ENCODE peak calls at places on chromosome 5, in five cellular contexts. D is dorsolateral prefrontal cortex, Z is breast epithelium, B is astrocyte of the spinal cord, U is lower leg skin. O is an unnamed sample.

GRCh38 chr5:14424011-14424685 is 157.4 kb upstream of the OTULINL start:
- DNase-seq in D (no peak), Z (no peak), B (peak), U (no peak), O (no peak)

GRCh38 chr5:61176631-61177030 is 14.4 kb upstream of the SMIM15 start:
- DNase-seq in D (no peak), Z (no peak), B (no peak), U (no peak), O (no peak)

GRCh38 chr5:116747881-116748280 is 173.3 kb upstream of the SEMA6A start:
- DNase-seq in D (no peak), Z (no peak), B (peak), U (no peak), O (no peak)

GRCh38 chr5:77430726-77431125 is 61.4 kb downstream of the WDR41 start:
- DNase-seq in D (no peak), Z (no peak), B (no peak), U (no peak), O (no peak)

GRCh38 chr5:132025403-132025971 is 14.0 kb upstream of the ACSL6 start:
- DNase-seq in D (no peak), Z (no peak), B (no peak), U (peak), O (no peak)

GRCh38 chr5:97151370-97151769 is 9.0 kb upstream of the LIX1 start:
- DNase-seq in D (no peak), Z (no peak), B (no peak), U (no peak), O (no peak)

GRCh38 chr5:126103872-126104271 is 319.3 kb upstream of the GRAMD2B start:
- DNase-seq in D (no peak), Z (no peak), B (no peak), U (no peak), O (no peak)

GRCh38 chr5:54259090-54259489 is 51.3 kb downstream of the ARL15 start:
- DNase-seq in D (no peak), Z (no peak), B (no peak), U (no peak), O (no peak)

GRCh38 chr5:79505138-79505537 is 8.8 kb downstream of the HOMER1 start:
- DNase-seq in D (no peak), Z (no peak), B (no peak), U (no peak), O (no peak)

GRCh38 chr5:107157811-107158210 is 512.9 kb downstream of the EFNA5 start:
- DNase-seq in D (no peak), Z (no peak), B (no peak), U (no peak), O (no peak)

GRCh38 chr5:156824800-156825199 is 25.3 kb upstream of the PPP1R2B start:
- DNase-seq in D (no peak), Z (no peak), B (peak), U (no peak), O (peak)

GRCh38 chr5:97209343-97209742 is 26.3 kb upstream of the RIOK2 start:
- DNase-seq in D (no peak), Z (no peak), B (no peak), U (no peak), O (no peak)

GRCh38 chr5:164175083-164175482 is 669.7 kb downstream of the MAT2B start:
- DNase-seq in D (no peak), Z (no peak), B (peak), U (no peak), O (peak)

GRCh38 chr5:677131-678101 is 15.7 kb downstream of the TPPP start:
- DNase-seq in D (no peak), Z (no peak), B (no peak), U (peak), O (no peak)

GRCh38 chr5:14305045-14305444 is 161.9 kb downstream of the TRIO start:
- DNase-seq in D (no peak), Z (no peak), B (peak), U (peak), O (peak)

GRCh38 chr5:141208478-141208877 is at the start of gene PCDHB12:
- DNase-seq in D (peak), Z (no peak), B (no peak), U (no peak), O (no peak)

GRCh38 chr5:1386274-1386717 is 41.4 kb upstream of the CLPTM1L start:
- DNase-seq in D (peak), Z (peak), B (peak), U (peak), O (no peak)

GRCh38 chr5:36276864-36277263 is 24.8 kb downstream of the RANBP3L start:
- DNase-seq in D (peak), Z (no peak), B (no peak), U (no peak), O (no peak)

GRCh38 chr5:8807636-8808035 is 738.2 kb downstream of the SEMA5A start:
- DNase-seq in D (no peak), Z (no peak), B (peak), U (no peak), O (no peak)

GRCh38 chr5:149322518-149322917 is 22.8 kb upstream of the GRPEL2 start:
- DNase-seq in D (no peak), Z (no peak), B (no peak), U (no peak), O (no peak)

GRCh38 chr5:128826290-128826689 is 139.0 kb upstream of the SLC27A6 start:
- DNase-seq in D (no peak), Z (no peak), B (no peak), U (no peak), O (no peak)

GRCh38 chr5:154205441-154206117 is 15.0 kb downstream of the GALNT10 start:
- DNase-seq in D (no peak), Z (no peak), B (peak), U (no peak), O (no peak)

GRCh38 chr5:118450924-118451332 is 537.4 kb downstream of the DTWD2 start:
- DNase-seq in D (no peak), Z (no peak), B (no peak), U (no peak), O (no peak)

GRCh38 chr5:66992547-66992946 is 204.1 kb downstream of the CD180 start:
- DNase-seq in D (no peak), Z (no peak), B (no peak), U (no peak), O (no peak)

GRCh38 chr5:14882658-14883580 is 11.3 kb upstream of the ANKH start:
- DNase-seq in D (no peak), Z (no peak), B (no peak), U (no peak), O (no peak)

GRCh38 chr5:74332654-74333053 is 307.9 kb downstream of the ENC1 start:
- DNase-seq in D (no peak), Z (no peak), B (no peak), U (no peak), O (no peak)

GRCh38 chr5:15914603-15915002 is 265.0 kb downstream of the MARCHF11 start:
- DNase-seq in D (no peak), Z (no peak), B (no peak), U (no peak), O (no peak)

GRCh38 chr5:3352711-3353110 is 242.9 kb upstream of the IRX1 start:
- DNase-seq in D (no peak), Z (no peak), B (no peak), U (peak), O (no peak)

GRCh38 chr5:116844015-116844414 is 269.4 kb upstream of the SEMA6A start:
- DNase-seq in D (no peak), Z (no peak), B (no peak), U (no peak), O (no peak)

GRCh38 chr5:132873119-132873929 is at the start of gene LEAP2:
- DNase-seq in D (no peak), Z (no peak), B (no peak), U (no peak), O (no peak)

GRCh38 chr5:144484124-144484897 is 313.6 kb downstream of the KCTD16 start:
- DNase-seq in D (no peak), Z (no peak), B (peak), U (no peak), O (peak)

GRCh38 chr5:82597437-82597836 is 319.3 kb upstream of the RPS23 start:
- DNase-seq in D (no peak), Z (no peak), B (no peak), U (no peak), O (no peak)

GRCh38 chr5:107389769-107390168 is 281.0 kb downstream of the EFNA5 start:
- DNase-seq in D (no peak), Z (no peak), B (no peak), U (no peak), O (no peak)

GRCh38 chr5:3129252-3129651 is 377.8 kb upstream of the IRX2 start:
- DNase-seq in D (no peak), Z (no peak), B (no peak), U (no peak), O (no peak)

GRCh38 chr5:388266-389196 is 54.4 kb upstream of the EXOC3 start:
- DNase-seq in D (no peak), Z (peak), B (no peak), U (peak), O (no peak)

GRCh38 chr5:74310386-74310785 is 330.1 kb downstream of the ENC1 start:
- DNase-seq in D (no peak), Z (no peak), B (no peak), U (no peak), O (no peak)

GRCh38 chr5:64210866-64211265 is 45.2 kb downstream of the RNF180 start:
- DNase-seq in D (no peak), Z (no peak), B (peak), U (no peak), O (peak)

GRCh38 chr5:53418844-53419243 is 61.6 kb upstream of the FST start:
- DNase-seq in D (no peak), Z (no peak), B (peak), U (no peak), O (peak)

GRCh38 chr5:180332051-180332517 is 21.1 kb downstream of the GFPT2 start:
- DNase-seq in D (no peak), Z (no peak), B (peak), U (no peak), O (no peak)
- TF ChIP-seq CTCF in D (no peak), Z (peak), B (peak), U (no peak), O (peak)

GRCh38 chr5:167296680-167297079 is 994.8 kb upstream of the WWC1 start:
- DNase-seq in D (no peak), Z (no peak), B (peak), U (no peak), O (no peak)

GRCh38 chr5:167290478-167290877 is 1001.0 kb upstream of the WWC1 start:
- DNase-seq in D (no peak), Z (no peak), B (no peak), U (no peak), O (no peak)

GRCh38 chr5:167295686-167296015 is 995.8 kb upstream of the WWC1 start:
- DNase-seq in D (no peak), Z (no peak), B (peak), U (no peak), O (no peak)

GRCh38 chr5:167296056-167296455 is 995.4 kb upstream of the WWC1 start:
- DNase-seq in D (no peak), Z (no peak), B (peak), U (no peak), O (no peak)

GRCh38 chr5:167294861-167295685 is 996.4 kb upstream of the WWC1 start:
- DNase-seq in D (no peak), Z (no peak), B (peak), U (no peak), O (peak)
- H3K4me3 ChIP-seq in D (no peak), Z (no peak), B (no peak), U (no peak), O (no peak)

GRCh38 chr5:22319798-22320197 is 533.3 kb downstream of the CDH12 start:
- DNase-seq in D (no peak), Z (no peak), B (no peak), U (no peak), O (no peak)
- TF ChIP-seq CTCF in D (no peak), Z (no peak), B (no peak), U (no peak), O (no peak)

GRCh38 chr5:10567781-10568321 is 4.0 kb downstream of the ANKRD33B start:
- DNase-seq in D (no peak), Z (no peak), B (no peak), U (peak), O (peak)
- H3K4me3 ChIP-seq in D (peak), Z (no peak), B (no peak), U (no peak), O (peak)

GRCh38 chr5:138351517-138351916 is 968 bp upstream of the KDM3B start:
- DNase-seq in D (no peak), Z (no peak), B (no peak), U (no peak), O (no peak)

GRCh38 chr5:138354387-138354786 is 1.9 kb downstream of the KDM3B start:
- DNase-seq in D (no peak), Z (no peak), B (no peak), U (no peak), O (no peak)

GRCh38 chr5:138352071-138352721 is at the start of gene KDM3B:
- DNase-seq in D (no peak), Z (peak), B (peak), U (peak), O (no peak)

GRCh38 chr5:138353550-138353893 is 1.0 kb downstream of the KDM3B start:
- DNase-seq in D (no peak), Z (no peak), B (no peak), U (no peak), O (no peak)

GRCh38 chr5:138352722-138353549 is 451 bp downstream of the KDM3B start:
- DNase-seq in D (peak), Z (peak), B (peak), U (peak), O (no peak)
- TF ChIP-seq CTCF in D (peak), Z (no peak), B (peak), U (no peak), O (peak)

DNA sequence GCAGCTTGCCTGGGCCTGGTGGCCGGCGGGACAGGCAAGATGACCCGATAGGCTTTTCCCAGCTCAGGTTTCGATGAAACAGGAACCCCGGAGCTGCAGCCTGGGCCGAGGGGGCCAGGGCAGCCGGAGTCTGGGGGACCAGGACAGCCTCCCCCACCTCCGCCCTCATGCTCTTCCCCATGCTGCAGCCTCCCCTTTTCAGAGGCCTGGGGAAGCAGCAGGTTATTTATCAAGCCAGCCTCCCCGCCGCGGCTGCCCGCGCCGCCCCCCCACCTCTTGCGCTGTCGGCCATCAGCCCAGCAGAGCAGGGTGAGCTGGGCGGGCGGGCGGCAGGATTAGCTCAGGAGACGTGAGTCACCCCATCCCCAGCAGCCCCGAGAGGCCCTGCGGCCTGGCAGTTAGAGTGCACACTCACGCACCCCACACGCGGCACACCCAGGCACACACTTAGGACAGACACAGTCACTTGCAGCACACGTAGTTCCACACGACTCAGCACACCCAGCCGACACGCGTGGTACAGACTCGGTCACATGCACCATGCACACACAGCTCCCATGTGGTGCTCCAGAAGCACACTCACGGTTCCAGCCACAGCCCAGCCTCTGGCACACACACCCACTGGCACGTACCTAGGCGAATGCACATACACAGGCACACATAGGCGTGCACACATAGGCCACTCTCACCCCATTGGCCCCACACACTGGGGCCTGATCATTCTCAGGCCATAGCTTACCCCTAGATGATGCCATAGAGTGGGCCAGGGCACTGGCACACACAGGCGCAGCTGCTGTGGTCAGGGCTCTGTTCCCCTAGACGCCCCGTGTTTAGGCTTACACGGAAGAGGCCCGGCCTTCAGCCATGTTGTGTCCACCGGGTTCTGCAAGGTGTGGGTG is 13.0 kb downstream of the CXXC5 start:
- DNase-seq in D (peak), Z (peak), B (peak), U (peak), O (no peak)
- H3K4me3 ChIP-seq in D (peak), Z (peak), B (no peak), U (no peak), O (peak)

GRCh38 chr5:12277504-12278192 is 373.4 kb upstream of the CTNND2 start:
- DNase-seq in D (no peak), Z (no peak), B (no peak), U (no peak), O (no peak)

GRCh38 chr5:12274236-12274635 is 370.0 kb upstream of the CTNND2 start:
- DNase-seq in D (no peak), Z (no peak), B (no peak), U (no peak), O (no peak)

GRCh38 chr5:12270914-12271313 is 366.7 kb upstream of the CTNND2 start:
- DNase-seq in D (no peak), Z (no peak), B (no peak), U (no peak), O (no peak)

GRCh38 chr5:12269164-12269563 is 364.9 kb upstream of the CTNND2 start:
- DNase-seq in D (no peak), Z (no peak), B (no peak), U (no peak), O (no peak)

GRCh38 chr5:12272389-12272788 is 368.1 kb upstream of the CTNND2 start:
- DNase-seq in D (no peak), Z (no peak), B (no peak), U (no peak), O (no peak)
- TF ChIP-seq CTCF in D (no peak), Z (no peak), B (no peak), U (no peak), O (no peak)

GRCh38 chr5:71782771-71783770 is 64.0 kb downstream of the CARTPT start:
- DNase-seq in D (peak), Z (peak), B (peak), U (peak), O (no peak)
- H3K4me3 ChIP-seq in D (peak), Z (peak), B (no peak), U (no peak), O (no peak)

GRCh38 chr5:7074176-7074575 is 321.8 kb upstream of the ADCY2 start:
- DNase-seq in D (no peak), Z (no peak), B (no peak), U (no peak), O (no peak)
- TF ChIP-seq CTCF in D (no peak), Z (no peak), B (no peak), U (no peak), O (no peak)

O was measured in AG04449.